ENCODE peak calls at places on chromosomes 3 and 15, in ten cellular contexts. V is choroid plexus epithelial cell, N is GM12865, K is heart left ventricle, H is astrocyte of the cerebellum, I is progenitor cell of endocrine pancreas, X is AG04450, B is AG04449, Z is mesothelial cell of epicardium, U is astrocyte of the spinal cord. P is an unnamed sample.

GRCh38 chr3:135851201-135852061 is 114.1 kb upstream of the PPP2R3A start:
- DNase-seq in H (peak; percentile 15), B (no peak), K (no peak), V (no peak), N (no peak), U (no peak), Z (no peak), I (no peak), X (no peak), P (no peak)

GRCh38 chr15:73683624-73684536 is at the start of gene CD276:
- DNase-seq in H (no peak), I (peak; percentile 68), N (no peak), U (peak; percentile 62), V (peak; percentile 63), B (no peak), K (peak; percentile 81), X (no peak), Z (peak; percentile 60), P (peak; percentile 77)

GRCh38 chr3:117695321-117695720 is 985.7 kb downstream of the TUSC7 start:
- DNase-seq in V (peak; percentile 41), I (no peak), Z (no peak), K (no peak), X (no peak), N (no peak), U (peak; percentile 32), B (no peak), H (no peak), P (no peak)

GRCh38 chr3:126351771-126352475 is 5.3 kb downstream of the KLF15 start:
- DNase-seq in X (no peak), V (no peak), U (no peak), I (no peak), Z (no peak), N (no peak), K (peak; percentile 10), B (no peak), H (no peak), P (no peak)

GRCh38 chr3:129485681-129486056 is 42.8 kb upstream of the RHO start:
- DNase-seq in Z (no peak), U (peak; percentile 90), I (no peak), H (peak; percentile 93), N (no peak), B (peak; percentile 73), K (peak; percentile 60), V (peak; percentile 98), X (peak; percentile 71), P (no peak)

GRCh38 chr3:150235799-150236198 is 172.3 kb upstream of the TSC22D2 start:
- DNase-seq in Z (no peak), V (peak; percentile 57), B (peak; percentile 88), U (peak; percentile 87), H (no peak), I (no peak), X (peak; percentile 71), N (no peak), K (no peak), P (no peak)

GRCh38 chr3:191727338-191727737 is 266.4 kb downstream of the PYDC2 start:
- DNase-seq in U (no peak), K (no peak), Z (no peak), N (no peak), I (no peak), V (no peak), H (no peak), B (no peak), X (no peak), P (no peak)

GRCh38 chr3:132079150-132079549 is 44.3 kb upstream of the CPNE4 start:
- DNase-seq in U (peak; percentile 9), I (no peak), V (peak; percentile 46), Z (no peak), H (no peak), X (no peak), B (no peak), K (no peak), N (no peak), P (no peak)

GRCh38 chr3:41198046-41198445 is 1.3 kb upstream of the CTNNB1 start:
- DNase-seq in H (no peak), N (no peak), X (no peak), V (no peak), U (no peak), I (no peak), K (no peak), B (no peak), Z (no peak), P (no peak)
- TF ChIP-seq CTCF in H (no peak), N (no peak), X (no peak), V (no peak), U (no peak), I (no peak), K (no peak), B (no peak), Z (no peak), P (no peak)

GRCh38 chr3:9501226-9501625 is 52.4 kb downstream of the LHFPL4 start:
- DNase-seq in B (no peak), X (no peak), U (no peak), Z (peak; percentile 31), N (no peak), V (no peak), H (no peak), I (no peak), K (no peak), P (no peak)

GRCh38 chr3:9499455-9500107 is 54.0 kb downstream of the LHFPL4 start:
- DNase-seq in K (no peak), H (no peak), N (no peak), X (no peak), U (no peak), B (no peak), I (no peak), V (no peak), Z (no peak), P (no peak)

GRCh38 chr3:9497821-9498565 is 55.6 kb downstream of the LHFPL4 start:
- DNase-seq in B (peak; percentile 12), H (no peak), I (no peak), U (no peak), V (no peak), K (no peak), N (no peak), Z (no peak), X (peak; percentile 16), P (no peak)

GRCh38 chr3:9498781-9499180 is 54.8 kb downstream of the LHFPL4 start:
- DNase-seq in U (no peak), H (no peak), V (no peak), N (no peak), B (no peak), I (no peak), X (no peak), K (no peak), Z (no peak), P (no peak)

DNA sequence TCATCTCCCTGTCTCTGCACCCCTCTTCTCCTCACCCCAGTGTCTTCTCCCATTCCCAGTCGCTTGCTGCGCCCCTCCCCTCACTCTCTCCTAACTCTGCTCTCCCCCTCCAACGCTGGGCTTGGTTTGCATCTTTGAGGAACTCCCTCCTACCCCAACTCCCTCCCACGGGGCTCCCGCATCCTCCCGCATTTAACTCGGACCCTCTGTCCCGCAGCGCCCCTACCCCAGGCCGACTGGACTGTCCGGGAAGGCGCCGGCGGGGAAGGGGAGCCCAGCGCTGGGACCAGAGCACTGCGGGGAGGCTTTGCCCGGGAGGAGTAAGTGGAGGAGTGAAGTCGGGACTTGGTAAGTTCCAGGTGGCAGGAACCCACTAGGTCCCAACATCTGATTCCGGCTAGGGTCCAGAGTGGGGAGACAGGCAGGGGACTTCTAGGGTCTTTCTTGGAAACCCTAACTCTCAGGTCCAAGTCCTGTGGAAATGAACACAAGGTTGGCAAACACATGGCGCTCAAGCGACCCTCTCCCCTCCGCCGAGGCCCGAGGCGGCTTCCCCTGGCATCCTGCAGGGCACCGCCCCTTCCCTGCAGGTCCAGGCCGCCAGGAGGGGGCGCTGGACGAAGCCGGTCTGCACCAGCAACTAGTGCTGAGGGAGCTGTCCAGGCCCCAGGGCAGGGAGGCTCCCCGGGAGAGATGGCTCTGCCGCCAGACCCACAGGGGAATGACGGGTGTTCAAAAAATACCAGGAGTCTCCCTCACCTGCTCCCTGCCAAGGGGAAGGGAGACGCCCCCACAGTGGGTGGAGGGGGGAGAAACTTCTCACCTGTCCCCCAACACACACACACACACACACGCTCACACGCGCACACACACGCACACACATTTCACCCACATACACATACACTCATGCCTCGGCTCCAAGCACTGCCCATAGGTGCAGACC is 53.2 kb downstream of the LHFPL4 start:
- DNase-seq in B (no peak), Z (peak; percentile 84), U (peak; percentile 52), X (no peak), K (peak; percentile 41), I (peak; percentile 76), N (peak; percentile 73), V (peak; percentile 76), H (peak; percentile 6), P (peak; percentile 96)
- TF ChIP-seq CTCF in B (peak; percentile 96), Z (peak; percentile 49), U (peak; percentile 87), X (peak; percentile 80), K (peak; percentile 43), I (peak; percentile 85), N (peak; percentile 77), V (peak; percentile 86), H (peak; percentile 80), P (peak; percentile 72)

DNA sequence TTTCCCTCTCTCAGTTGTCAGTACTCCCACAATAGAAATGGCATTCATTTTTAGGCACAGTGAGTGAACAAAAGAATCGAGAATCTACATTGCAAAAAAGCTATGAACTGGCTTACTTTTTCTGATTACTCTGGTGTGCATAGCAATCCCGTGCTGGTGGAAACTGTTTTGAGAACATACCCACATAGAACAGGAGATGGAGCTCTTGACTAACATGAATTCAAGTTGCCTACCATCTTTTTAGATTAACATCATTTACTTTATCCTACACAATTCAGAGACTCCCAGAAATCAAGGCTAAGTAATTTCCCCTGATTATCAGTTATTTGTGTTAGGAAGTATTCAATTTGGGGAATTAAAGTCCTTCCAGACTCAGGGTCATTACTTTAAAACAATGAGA is 326.6 kb downstream of the ARPP21 start:
- DNase-seq in B (no peak), V (peak; percentile 81), K (no peak), U (peak; percentile 55), N (peak; percentile 17), H (peak; percentile 40), Z (no peak), X (peak; percentile 1), I (no peak), P (no peak)
- TF ChIP-seq CTCF in B (peak; percentile 37), V (peak; percentile 72), K (peak; percentile 69), U (peak; percentile 65), N (peak; percentile 19), H (peak; percentile 65), Z (peak; percentile 26), X (peak; percentile 55), I (peak; percentile 71), P (peak; percentile 17)

GRCh38 chr3:197951392-197951990 is 1.5 kb downstream of the RPL35A start:
- DNase-seq in N (peak; percentile 35), H (no peak), B (no peak), Z (no peak), V (no peak), X (no peak), K (no peak), I (no peak), U (no peak), P (no peak)

GRCh38 chr3:197952440-197952839 is 2.5 kb downstream of the RPL35A start:
- DNase-seq in Z (no peak), N (no peak), H (no peak), V (no peak), U (no peak), B (no peak), K (no peak), I (no peak), X (no peak), P (no peak)

GRCh38 chr3:197949191-197949766 is 711 bp upstream of the RPL35A start:
- DNase-seq in V (no peak), Z (peak; percentile 39), H (no peak), K (no peak), I (no peak), B (no peak), N (no peak), U (no peak), X (no peak), P (no peak)

GRCh38 chr3:197950661-197951029 is 655 bp downstream of the RPL35A start:
- DNase-seq in I (no peak), N (no peak), V (no peak), Z (no peak), U (no peak), B (no peak), X (no peak), K (no peak), H (no peak), P (no peak)

GRCh38 chr3:197949767-197950660 is at the start of gene RPL35A:
- DNase-seq in V (peak; percentile 96), U (peak; percentile 96), N (peak; percentile 95), I (peak; percentile 70), H (peak; percentile 90), B (peak; percentile 63), K (peak; percentile 87), Z (peak; percentile 83), X (peak; percentile 84), P (peak; percentile 77)
- TF ChIP-seq CTCF in V (no peak), U (no peak), N (no peak), I (no peak), H (no peak), B (no peak), K (no peak), Z (no peak), X (no peak), P (no peak)